ENCODE peak calls at places on chromosomes 5 and 9, in six cellular contexts. Z is A549, H is right lobe of liver, D is thyroid gland, Y is heart left ventricle, T is Peyer's patch. B is an unnamed sample. For H3K4me1, the result is how much of the 10 kb centered on the place peaks cover.

GRCh38 chr5:141732417-141732816 is 50.4 kb upstream of the ARAP3 start:
- DNase-seq in H (no peak), T (no peak), Z (no peak), D (no peak), Y (no peak), B (no peak)

GRCh38 chr5:43514471-43514815 is 505 bp downstream of the C5orf34 start:
- DNase-seq in H (no peak), Y (no peak), Z (peak), T (no peak), D (no peak), B (no peak)

GRCh38 chr9:72898360-72898759 is 54.5 kb downstream of the ALDH1A1 start:
- DNase-seq in Z (no peak), T (no peak), Y (no peak), H (no peak), D (no peak), B (no peak)

GRCh38 chr9:111350556-111350955 is 20.5 kb upstream of the OR2K2 start:
- DNase-seq in D (no peak), H (no peak), T (no peak), Y (no peak), Z (no peak), B (no peak)

GRCh38 chr5:140178082-140178410 is 3.1 kb downstream of the CYSTM1 start:
- DNase-seq in Y (no peak), H (no peak), T (no peak), D (peak), Z (no peak), B (peak)

GRCh38 chr9:20189871-20190270 is 401.0 kb upstream of the SLC24A2 start:
- DNase-seq in Y (no peak), Z (no peak), H (no peak), T (no peak), D (no peak), B (peak)

GRCh38 chr5:40428129-40428528 is 251.6 kb upstream of the PTGER4 start:
- DNase-seq in T (no peak), D (no peak), Y (peak), H (no peak), Z (no peak), B (peak)

GRCh38 chr5:53406630-53407316 is 73.7 kb upstream of the FST start:
- DNase-seq in T (no peak), Y (no peak), H (no peak), D (no peak), Z (no peak), B (no peak)

GRCh38 chr9:16275795-16276624 is 594.5 kb downstream of the BNC2 start:
- DNase-seq in T (no peak), Z (no peak), D (peak), Y (peak), H (peak), B (no peak)

GRCh38 chr5:97142521-97143254 is at the start of gene LIX1:
- DNase-seq in Y (no peak), D (peak), Z (peak), H (no peak), T (peak), B (peak)

GRCh38 chr5:177576169-177576568 is 15.8 kb upstream of the TMED9 start:
- DNase-seq in T (no peak), H (no peak), Y (no peak), Z (no peak), D (no peak), B (no peak)
- TF ChIP-seq CTCF in T (no peak), H (no peak), Y (no peak), Z (no peak), D (no peak), B (no peak)

GRCh38 chr5:21823076-21823574 is 1030.0 kb downstream of the CDH12 start:
- DNase-seq in D (no peak), Y (no peak), T (no peak), H (no peak), Z (no peak), B (no peak)
- H3K4me1 ChIP-seq in D (under half), Y (under half), T (under half), H (under half), Z (under half), B (under half)

DNA sequence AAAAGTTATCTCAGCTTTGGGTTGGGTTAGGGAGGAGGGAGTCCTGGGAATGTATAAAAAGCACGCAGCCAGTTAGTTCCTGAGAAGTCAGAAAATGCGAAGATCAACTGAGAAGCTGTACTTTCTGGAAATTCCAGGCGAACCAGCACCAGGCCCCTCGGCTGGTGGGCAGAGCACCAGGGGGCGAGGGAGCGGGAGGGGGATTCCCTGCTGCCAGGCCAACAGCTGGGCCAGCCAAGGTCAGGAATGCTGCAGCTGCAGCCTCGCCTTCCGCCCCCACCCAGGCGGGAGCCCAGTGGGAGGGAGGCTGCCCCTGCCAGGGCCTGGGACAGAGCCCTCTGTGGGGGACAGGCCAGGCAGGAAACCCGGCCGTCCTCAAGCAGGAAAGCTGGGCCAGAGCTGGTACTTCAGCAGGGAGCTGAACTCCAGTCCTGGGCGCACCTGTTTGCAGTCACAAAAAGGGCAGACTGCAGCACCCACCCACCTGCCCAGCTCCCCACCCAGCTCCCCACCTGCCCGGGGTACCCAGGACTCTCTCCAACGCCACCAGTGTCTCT is 35.5 kb downstream of the VAV2 start:
- DNase-seq in Z (no peak), Y (no peak), D (peak), H (no peak), T (no peak), B (peak)
- TF ChIP-seq POLR2A in Z (no peak), Y (no peak), D (no peak), H (no peak), T (no peak), B (peak)

DNA sequence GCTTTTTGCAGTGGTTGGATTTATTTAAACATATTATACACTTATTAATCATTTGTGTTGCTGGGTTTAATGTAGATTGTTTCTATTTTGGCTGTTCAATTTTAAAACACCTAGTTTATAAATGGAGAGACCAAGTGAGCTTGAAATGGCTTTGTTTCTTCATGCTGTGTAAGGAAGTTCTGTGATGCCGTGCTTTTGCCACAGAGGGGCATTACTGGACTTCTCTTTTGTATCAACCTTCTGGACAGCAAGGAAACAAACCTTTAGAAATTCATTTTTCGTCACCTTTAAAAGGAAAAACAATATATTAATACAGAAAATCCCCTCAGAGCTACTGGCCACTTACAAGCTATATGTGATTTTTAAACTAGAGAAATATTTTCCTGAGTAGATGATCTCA is 81.9 kb downstream of the DMRTA1 start:
- DNase-seq in T (no peak), H (no peak), Y (no peak), Z (no peak), D (no peak), B (no peak)
- TF ChIP-seq CTCF in T (no peak), H (peak), Y (no peak), Z (peak), D (no peak), B (no peak)

GRCh38 chr5:150126921-150127265 is 28.8 kb downstream of the PDGFRB start:
- DNase-seq in T (no peak), H (no peak), D (no peak), Z (no peak), Y (no peak), B (no peak)
- H3K4me1 ChIP-seq in T (under half), H (under half), D (under half), Z (under half), Y (under half), B (under half)

B was measured in body of pancreas.